ENCODE peak calls at places on chromosome 6, in five cellular contexts. One of them, this sample, is unnamed.

GRCh38 chr6:3291987-3292386 is 33.2 kb downstream of the PSMG4 start:
- DNase-seq in adipocyte: no peak
- DNase-seq in glutamatergic neuron: peak; percentile 4
- DNase-seq in stimulated activated CD4-positive, alpha-beta T cell treated with anti-CD3 and anti-CD28 coated beads, Interleukin-15, amount 100 ng/mL, for 1 hour: no peak
- DNase-seq in nephron progenitor cell: no peak
- DNase-seq in this sample: no peak

GRCh38 chr6:10884245-10884972 is 2.4 kb upstream of the SYCP2L start:
- DNase-seq in stimulated activated CD4-positive, alpha-beta T cell treated with anti-CD3 and anti-CD28 coated beads, Interleukin-15, amount 100 ng/mL, for 1 hour: no peak
- DNase-seq in nephron progenitor cell: no peak
- DNase-seq in adipocyte: no peak
- DNase-seq in glutamatergic neuron: no peak
- DNase-seq in this sample: no peak

GRCh38 chr6:78530208-78530607 is 337.1 kb upstream of the IRAK1BP1 start:
- DNase-seq in glutamatergic neuron: no peak
- DNase-seq in nephron progenitor cell: peak; percentile 14
- DNase-seq in stimulated activated CD4-positive, alpha-beta T cell treated with anti-CD3 and anti-CD28 coated beads, Interleukin-15, amount 100 ng/mL, for 1 hour: no peak
- DNase-seq in adipocyte: no peak
- DNase-seq in this sample: no peak

GRCh38 chr6:100479180-100480035 is 14.7 kb upstream of the SIM1 start:
- DNase-seq in adipocyte: peak; percentile 75
- DNase-seq in glutamatergic neuron: no peak
- DNase-seq in nephron progenitor cell: no peak
- DNase-seq in stimulated activated CD4-positive, alpha-beta T cell treated with anti-CD3 and anti-CD28 coated beads, Interleukin-15, amount 100 ng/mL, for 1 hour: no peak
- DNase-seq in this sample: peak; percentile 50

GRCh38 chr6:33768644-33769120 is 20.2 kb downstream of the LEMD2 start:
- DNase-seq in nephron progenitor cell: peak; percentile 89
- DNase-seq in glutamatergic neuron: peak; percentile 95
- DNase-seq in adipocyte: peak; percentile 93
- DNase-seq in stimulated activated CD4-positive, alpha-beta T cell treated with anti-CD3 and anti-CD28 coated beads, Interleukin-15, amount 100 ng/mL, for 1 hour: peak; percentile 59
- DNase-seq in this sample: peak; percentile 93

GRCh38 chr6:122092366-122092765 is 307.1 kb upstream of the HSF2 start:
- DNase-seq in adipocyte: no peak
- DNase-seq in nephron progenitor cell: no peak
- DNase-seq in glutamatergic neuron: no peak
- DNase-seq in stimulated activated CD4-positive, alpha-beta T cell treated with anti-CD3 and anti-CD28 coated beads, Interleukin-15, amount 100 ng/mL, for 1 hour: no peak
- DNase-seq in this sample: no peak

GRCh38 chr6:43860285-43860684 is 90.3 kb downstream of the VEGFA start:
- DNase-seq in stimulated activated CD4-positive, alpha-beta T cell treated with anti-CD3 and anti-CD28 coated beads, Interleukin-15, amount 100 ng/mL, for 1 hour: no peak
- DNase-seq in nephron progenitor cell: no peak
- DNase-seq in glutamatergic neuron: no peak
- DNase-seq in adipocyte: no peak
- DNase-seq in this sample: no peak

GRCh38 chr6:90184334-90185298 is 112.0 kb downstream of the BACH2 start:
- DNase-seq in stimulated activated CD4-positive, alpha-beta T cell treated with anti-CD3 and anti-CD28 coated beads, Interleukin-15, amount 100 ng/mL, for 1 hour: no peak
- DNase-seq in glutamatergic neuron: no peak
- DNase-seq in adipocyte: no peak
- DNase-seq in nephron progenitor cell: no peak
- DNase-seq in this sample: no peak

GRCh38 chr6:113654396-113654795 is 202.7 kb upstream of the MARCKS start:
- DNase-seq in adipocyte: peak; percentile 83
- DNase-seq in nephron progenitor cell: no peak
- DNase-seq in stimulated activated CD4-positive, alpha-beta T cell treated with anti-CD3 and anti-CD28 coated beads, Interleukin-15, amount 100 ng/mL, for 1 hour: no peak
- DNase-seq in glutamatergic neuron: no peak
- DNase-seq in this sample: peak; percentile 65

GRCh38 chr6:11139051-11139960 is 27.8 kb upstream of the ERVFRD-1 start:
- DNase-seq in adipocyte: peak; percentile 52
- DNase-seq in glutamatergic neuron: no peak
- DNase-seq in stimulated activated CD4-positive, alpha-beta T cell treated with anti-CD3 and anti-CD28 coated beads, Interleukin-15, amount 100 ng/mL, for 1 hour: no peak
- DNase-seq in nephron progenitor cell: no peak
- DNase-seq in this sample: no peak